ENCODE peak calls at places on chromosome 16, in four cellular contexts. K, R, B and T are unnamed samples. For H3K4me1, the result is how much of the 10 kb centered on the place peaks cover.

GRCh38 chr16:79402356-79402755 is 198.2 kb downstream of the MAF start:
- DNase-seq in K (no peak), R (no peak), B (peak), T (no peak)

GRCh38 chr16:73196670-73197069 is 148.7 kb upstream of the ZFHX3 start:
- DNase-seq in K (peak), R (peak), B (peak), T (peak)

GRCh38 chr16:24748242-24748641 is 18.8 kb downstream of the TNRC6A start:
- DNase-seq in K (no peak), R (no peak), B (no peak), T (peak)

GRCh38 chr16:81123092-81123852 is 27.1 kb upstream of the GCSH start:
- DNase-seq in B (peak), K (no peak), R (peak), T (no peak)

GRCh38 chr16:25155553-25156460 is 44.3 kb downstream of the LCMT1 start:
- DNase-seq in K (no peak), B (no peak), R (no peak), T (no peak)

GRCh38 chr16:75219838-75220237 is 1.1 kb downstream of the CTRB1 start:
- DNase-seq in R (no peak), K (no peak), B (no peak), T (no peak)

GRCh38 chr16:7526736-7527135 is 194.1 kb downstream of the RBFOX1 start:
- DNase-seq in B (no peak), K (no peak), R (no peak), T (no peak)

GRCh38 chr16:77295896-77296295 is 96.7 kb downstream of the SYCE1L start:
- DNase-seq in K (no peak), B (no peak), R (no peak), T (no peak)

GRCh38 chr16:16019488-16019887 is 70.1 kb downstream of the ABCC1 start:
- DNase-seq in K (peak), R (no peak), B (no peak), T (no peak)

GRCh38 chr16:64290461-64290860 is 831.4 kb downstream of the CDH11 start:
- DNase-seq in R (no peak), K (no peak), B (no peak), T (no peak)

GRCh38 chr16:57530104-57530522 is 6.3 kb downstream of the CCDC102A start:
- DNase-seq in B (no peak), R (peak), K (no peak), T (no peak)

GRCh38 chr16:22624759-22625533 is 114.3 kb downstream of the NPIPB5 start:
- DNase-seq in K (no peak), R (no peak), B (no peak), T (no peak)

GRCh38 chr16:58513874-58514273 is 1.4 kb upstream of the SETD6 start:
- DNase-seq in B (no peak), R (peak), K (no peak), T (no peak)

GRCh38 chr16:9092282-9092962 is 978 bp downstream of the HAPSTR1 start:
- DNase-seq in R (peak), B (peak), K (no peak), T (no peak)

GRCh38 chr16:78633551-78633950 is 534.1 kb downstream of the WWOX start:
- DNase-seq in B (no peak), K (no peak), R (no peak), T (no peak)

GRCh38 chr16:30382398-30383015 is at the start of gene SEPTIN1:
- DNase-seq in K (no peak), B (no peak), R (no peak), T (no peak)

GRCh38 chr16:3022208-3022696 is 1.5 kb downstream of the HCFC1R1 start:
- DNase-seq in K (peak), B (peak), R (peak), T (peak)

GRCh38 chr16:3285131-3285530 is 1.8 kb downstream of the ZNF263 start:
- DNase-seq in K (no peak), R (no peak), B (no peak), T (no peak)

GRCh38 chr16:83200005-83200779 is 573.4 kb downstream of the CDH13 start:
- DNase-seq in K (no peak), R (no peak), B (no peak), T (no peak)

GRCh38 chr16:8946544-8946943 is 17.2 kb downstream of the USP7 start:
- DNase-seq in K (no peak), R (no peak), B (no peak), T (no peak)

GRCh38 chr16:1774456-1774795 is 1.5 kb upstream of the MRPS34 start:
- DNase-seq in B (no peak), K (no peak), R (no peak), T (no peak)

GRCh38 chr16:12062343-12063003 is 85.9 kb downstream of the SNX29 start:
- DNase-seq in B (no peak), R (no peak), K (peak), T (peak)

GRCh38 chr16:12065866-12066545 is 89.5 kb downstream of the SNX29 start:
- DNase-seq in K (no peak), B (no peak), R (no peak), T (no peak)

GRCh38 chr16:12063004-12063395 is 86.5 kb downstream of the SNX29 start:
- DNase-seq in K (no peak), B (no peak), R (no peak), T (no peak)

GRCh38 chr16:12063435-12063834 is 86.9 kb downstream of the SNX29 start:
- DNase-seq in B (no peak), K (no peak), R (no peak), T (no peak)

GRCh38 chr16:12064291-12064690 is 87.8 kb downstream of the SNX29 start:
- DNase-seq in R (no peak), B (no peak), K (no peak), T (no peak)
- TF ChIP-seq TCF7L2 in R (no peak), B (no peak), K (no peak), T (no peak)

DNA sequence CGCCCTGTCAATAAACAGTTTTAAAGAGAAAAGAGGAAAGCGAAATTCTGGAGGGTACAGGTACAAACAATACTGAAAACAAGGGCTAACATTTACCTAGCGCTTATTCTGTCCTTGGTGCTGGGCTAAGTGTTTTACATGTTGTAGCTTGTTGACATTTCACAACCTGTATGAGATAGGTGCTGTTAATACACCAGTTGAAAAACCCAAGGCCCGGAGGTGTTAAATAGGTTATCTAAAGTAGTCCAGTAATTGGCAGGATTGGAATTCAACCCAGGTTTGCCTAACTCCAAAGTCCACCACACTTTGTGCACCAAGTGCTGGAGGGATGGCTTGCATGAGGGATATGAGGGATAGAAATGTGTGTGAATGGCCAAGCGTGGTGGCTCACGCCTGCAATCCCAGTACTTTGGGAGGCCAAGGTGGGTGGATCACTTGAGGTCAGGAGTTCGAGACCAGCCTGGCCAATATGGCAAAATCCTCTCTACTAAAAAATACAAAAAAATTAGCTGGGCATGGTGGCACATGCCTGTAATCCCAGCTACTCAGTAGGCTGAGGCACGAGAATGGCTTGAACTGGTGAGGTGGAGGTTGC is 2.9 kb downstream of the ATP6V0D1 start:
- DNase-seq in B (no peak), R (peak), K (no peak), T (no peak)
- H3K4me1 ChIP-seq in B (under half), R (under half), K (under half), T (under half)

GRCh38 chr16:66750279-66751134 is 902 bp downstream of the DYNC1LI2 start:
- DNase-seq in K (no peak), R (no peak), B (no peak), T (no peak)
- TF ChIP-seq TCF7L2 in K (no peak), R (no peak), B (no peak), T (no peak)

GRCh38 chr16:70687172-70687531 is 1.3 kb upstream of the MTSS2 start:
- DNase-seq in K (no peak), B (no peak), R (no peak), T (no peak)
- H3K4me1 ChIP-seq in K (under half), B (under half), R (half or more), T (under half)

GRCh38 chr16:89425523-89425922 is 64.8 kb downstream of the ANKRD11 start:
- DNase-seq in R (no peak), K (no peak), B (no peak), T (no peak)

GRCh38 chr16:89423709-89424260 is 66.6 kb downstream of the ANKRD11 start:
- DNase-seq in B (no peak), K (no peak), R (no peak), T (no peak)

GRCh38 chr16:89422905-89423630 is 67.3 kb downstream of the ANKRD11 start:
- DNase-seq in R (peak), K (no peak), B (no peak), T (no peak)

GRCh38 chr16:89420204-89420603 is 70.2 kb downstream of the ANKRD11 start:
- DNase-seq in K (no peak), B (no peak), R (no peak), T (no peak)

GRCh38 chr16:89422527-89422904 is 67.8 kb downstream of the ANKRD11 start:
- DNase-seq in R (no peak), B (no peak), K (no peak), T (peak)
- TF ChIP-seq TCF7L2 in R (no peak), B (no peak), K (no peak), T (no peak)

GRCh38 chr16:85624646-85625045 is 11.5 kb downstream of the GSE1 start:
- DNase-seq in B (no peak), K (no peak), R (no peak), T (no peak)

GRCh38 chr16:85623250-85623649 is 10.1 kb downstream of the GSE1 start:
- DNase-seq in K (no peak), R (no peak), B (no peak), T (no peak)

GRCh38 chr16:85622683-85623082 is 9.6 kb downstream of the GSE1 start:
- DNase-seq in R (no peak), K (no peak), B (no peak), T (no peak)

GRCh38 chr16:85625053-85625452 is 11.9 kb downstream of the GSE1 start:
- DNase-seq in B (no peak), K (no peak), R (no peak), T (no peak)

DNA sequence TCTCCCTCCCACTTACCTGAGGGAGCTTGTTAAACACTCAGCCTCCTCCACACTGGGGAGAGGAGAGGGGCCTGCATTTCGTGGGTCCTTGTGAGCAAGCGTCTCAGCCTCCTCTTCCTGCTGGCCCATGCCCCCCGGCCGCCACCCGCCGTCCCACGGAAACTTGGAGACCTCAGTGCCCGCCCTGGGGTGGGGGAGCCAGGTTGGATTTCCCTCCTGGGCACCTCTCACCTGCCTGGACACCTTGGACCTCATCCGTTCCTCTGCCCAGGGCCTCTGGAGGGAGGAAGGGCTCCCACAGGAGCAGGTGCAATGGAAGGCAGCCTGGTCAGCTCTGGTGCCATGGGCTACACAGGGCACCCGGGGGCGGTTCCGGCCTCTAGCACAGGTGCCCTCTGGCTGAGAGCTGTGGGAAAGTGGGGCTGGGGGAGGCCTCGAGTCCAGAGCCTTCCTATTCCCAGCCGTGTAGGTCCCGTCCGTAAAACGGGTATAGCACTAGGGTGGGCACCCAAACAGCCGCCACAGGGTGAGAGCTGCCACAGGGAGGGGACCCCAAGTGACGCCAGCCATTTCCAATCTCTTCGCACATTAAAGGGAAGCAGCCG is 11.0 kb downstream of the GSE1 start:
- DNase-seq in K (no peak), R (no peak), B (no peak), T (no peak)
- H3K4me1 ChIP-seq in K (under half), R (under half), B (under half), T (under half)

GRCh38 chr16:10539256-10539655 is 41.1 kb downstream of the EMP2 start:
- DNase-seq in B (no peak), K (no peak), R (no peak), T (no peak)
- TF ChIP-seq TCF7L2 in B (no peak), K (no peak), R (no peak), T (no peak)

GRCh38 chr16:50155925-50156324 is 2.8 kb downstream of the TENT4B start:
- DNase-seq in K (no peak), B (no peak), R (no peak), T (no peak)

GRCh38 chr16:50152807-50153647 is at the start of gene TENT4B:
- DNase-seq in R (peak), B (peak), K (peak), T (no peak)

GRCh38 chr16:50154369-50154947 is 1.4 kb downstream of the TENT4B start:
- DNase-seq in R (no peak), K (no peak), B (peak), T (no peak)

GRCh38 chr16:50153648-50154368 is 702 bp downstream of the TENT4B start:
- DNase-seq in B (peak), R (no peak), K (no peak), T (no peak)

DNA sequence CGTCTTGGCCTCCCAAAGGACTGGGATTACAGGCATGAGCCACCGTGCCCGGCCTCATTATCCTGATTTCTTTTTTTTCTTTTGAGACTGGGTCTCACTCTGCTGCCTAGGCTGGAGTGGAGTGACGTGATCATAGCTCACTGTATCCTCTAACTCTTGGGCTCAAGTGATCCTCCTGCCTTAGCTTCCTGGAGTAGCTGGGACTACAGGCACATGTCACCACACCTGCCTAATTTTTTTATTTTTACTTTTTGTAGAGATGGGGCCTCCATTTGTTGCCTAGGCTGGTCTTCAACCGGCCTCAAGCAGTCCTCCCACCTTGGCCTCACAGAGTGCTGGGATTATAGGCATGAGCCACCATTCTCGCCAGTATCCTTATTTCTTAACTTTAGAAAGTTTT is 3.5 kb downstream of the TENT4B start:
- DNase-seq in R (no peak), K (no peak), B (no peak), T (no peak)
- H3K4me1 ChIP-seq in R (half or more), K (under half), B (under half), T (under half)

DNA sequence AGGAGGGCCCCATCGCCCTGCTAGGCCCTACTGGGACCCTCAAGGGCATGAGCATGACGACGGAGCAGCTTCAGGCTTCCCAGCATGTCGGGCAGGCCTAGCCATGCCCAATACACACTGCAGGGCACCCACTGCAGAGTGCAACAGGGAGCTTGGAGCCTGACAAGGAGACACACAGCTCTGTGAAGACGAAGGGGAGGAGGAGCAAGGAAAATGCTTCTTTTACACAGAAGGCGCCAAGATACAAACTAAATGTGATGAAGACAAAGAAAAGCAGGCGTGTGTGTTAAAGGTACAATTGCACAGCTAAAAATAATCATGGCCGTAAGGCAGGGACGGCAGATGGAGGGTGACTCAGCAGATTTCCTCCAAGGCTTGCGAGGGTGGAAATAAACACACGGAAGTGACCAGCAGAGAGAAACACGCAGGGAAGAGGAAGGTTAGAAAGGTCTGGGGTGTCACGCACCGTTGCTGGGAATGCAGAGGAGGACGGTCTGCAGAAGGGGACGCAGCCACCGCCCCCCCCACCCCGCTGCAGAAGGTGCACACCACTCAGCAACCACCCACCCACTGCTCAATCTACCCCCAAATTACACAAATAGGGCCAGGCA is 108.5 kb downstream of the ZNF778 start:
- DNase-seq in K (no peak), R (no peak), B (peak), T (no peak)
- TF ChIP-seq TCF7L2 in K (no peak), R (no peak), B (no peak), T (no peak)

DNA sequence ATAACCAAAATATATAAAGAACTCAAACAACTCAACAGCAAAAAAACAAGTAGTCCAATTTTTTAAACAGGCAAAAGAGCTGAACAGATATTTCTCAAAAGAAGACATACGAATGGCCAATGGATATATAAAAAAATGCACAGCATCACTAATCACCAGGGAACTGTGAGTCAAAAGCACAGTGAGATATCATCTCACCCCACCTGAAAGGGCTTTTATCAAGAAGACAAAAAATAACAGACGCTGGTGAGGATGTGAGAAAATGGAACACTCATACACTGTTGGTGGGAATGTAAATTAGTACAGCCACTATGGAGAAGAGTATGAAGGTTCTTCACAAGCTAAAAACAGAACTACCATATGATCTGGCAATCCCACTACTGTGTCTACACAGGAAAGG is 7.4 kb downstream of the XYLT1 start:
- DNase-seq in B (no peak), R (no peak), K (no peak), T (no peak)
- H3K4me1 ChIP-seq in B (under half), R (under half), K (under half), T (under half)